ENCODE peak calls at places on chromosome 19, in four cellular contexts. H is astrocyte of the spinal cord, D is lower leg skin, A is OCI-LY7. K is an unnamed sample.

GRCh38 chr19:6402058-6402457 is 9.1 kb upstream of the GTF2F1 start:
- DNase-seq in A (no peak), D (no peak), H (no peak), K (no peak)

GRCh38 chr19:39247701-39248664 is 673 bp downstream of the IFNL4 start:
- DNase-seq in H (no peak), A (no peak), D (no peak), K (no peak)

GRCh38 chr19:48510421-48511268 is 990 bp downstream of the LMTK3 start:
- DNase-seq in A (peak), H (peak), D (peak), K (no peak)

GRCh38 chr19:36420961-36421748 is 2.7 kb upstream of the ZFP82 start:
- DNase-seq in D (no peak), A (no peak), H (peak), K (no peak)

GRCh38 chr19:34732548-34733255 is 1.3 kb upstream of the ZNF181 start:
- DNase-seq in H (no peak), D (no peak), A (peak), K (no peak)

GRCh38 chr19:34733266-34733825 is 697 bp upstream of the ZNF181 start:
- DNase-seq in D (peak), A (peak), H (no peak), K (no peak)

GRCh38 chr19:35362261-35363000 is 4.2 kb downstream of the FFAR3 start:
- DNase-seq in H (no peak), D (peak), A (no peak), K (no peak)

GRCh38 chr19:18519962-18520847 is 1.7 kb downstream of the ELL start:
- DNase-seq in A (peak), H (peak), D (peak), K (peak)

GRCh38 chr19:57171551-57172081 is 4.3 kb upstream of the DUXA start:
- DNase-seq in A (no peak), D (no peak), H (peak), K (no peak)

GRCh38 chr19:9848060-9848459 is 12.9 kb downstream of the PIN1 start:
- DNase-seq in D (no peak), A (peak), H (no peak), K (no peak)

GRCh38 chr19:55391702-55392615 is 6.2 kb downstream of the RPL28 start:
- DNase-seq in D (no peak), H (no peak), A (no peak), K (no peak)

GRCh38 chr19:46637224-46637623 is 1.2 kb upstream of the GNG8 start:
- DNase-seq in D (no peak), A (no peak), H (no peak), K (no peak)

GRCh38 chr19:19746286-19747213 is 13.6 kb upstream of the ZNF14 start:
- DNase-seq in A (no peak), D (no peak), H (no peak), K (no peak)

GRCh38 chr19:5113101-5113557 is 144.2 kb downstream of the KDM4B start:
- DNase-seq in D (no peak), A (no peak), H (peak), K (no peak)

GRCh38 chr19:38274734-38275133 is 10.4 kb downstream of the SPINT2 start:
- DNase-seq in D (no peak), H (no peak), A (no peak), K (no peak)

GRCh38 chr19:719636-720377 is 11.1 kb downstream of the PALM start:
- DNase-seq in D (no peak), H (no peak), A (no peak), K (no peak)

GRCh38 chr19:50823389-50824042 is at the start of gene KLK1:
- DNase-seq in H (no peak), A (no peak), D (peak), K (no peak)

GRCh38 chr19:18717601-18718000 is 34.1 kb downstream of the CRTC1 start:
- DNase-seq in A (no peak), D (no peak), H (no peak), K (no peak)

GRCh38 chr19:6018786-6019185 is 40.8 kb upstream of the RANBP3 start:
- DNase-seq in A (peak), D (no peak), H (no peak), K (no peak)

GRCh38 chr19:2619076-2619475 is 83.4 kb downstream of the GNG7 start:
- DNase-seq in D (no peak), A (peak), H (no peak), K (no peak)

GRCh38 chr19:2615782-2616181 is 86.7 kb downstream of the GNG7 start:
- DNase-seq in A (no peak), D (no peak), H (no peak), K (no peak)

GRCh38 chr19:2617393-2618165 is 84.9 kb downstream of the GNG7 start:
- DNase-seq in H (no peak), A (no peak), D (no peak), K (no peak)

GRCh38 chr19:2616741-2617392 is 85.6 kb downstream of the GNG7 start:
- DNase-seq in D (no peak), A (peak), H (no peak), K (peak)

GRCh38 chr19:2618611-2619010 is 83.9 kb downstream of the GNG7 start:
- DNase-seq in D (peak), A (peak), H (peak), K (peak)
- TF ChIP-seq CTCF in D (no peak), A (no peak), H (no peak), K (no peak)

GRCh38 chr19:33176670-33177416 is 17.3 kb upstream of the LRP3 start:
- DNase-seq in H (peak), D (peak), A (peak), K (peak)
- TF ChIP-seq CTCF in H (no peak), D (no peak), A (no peak), K (no peak)

DNA sequence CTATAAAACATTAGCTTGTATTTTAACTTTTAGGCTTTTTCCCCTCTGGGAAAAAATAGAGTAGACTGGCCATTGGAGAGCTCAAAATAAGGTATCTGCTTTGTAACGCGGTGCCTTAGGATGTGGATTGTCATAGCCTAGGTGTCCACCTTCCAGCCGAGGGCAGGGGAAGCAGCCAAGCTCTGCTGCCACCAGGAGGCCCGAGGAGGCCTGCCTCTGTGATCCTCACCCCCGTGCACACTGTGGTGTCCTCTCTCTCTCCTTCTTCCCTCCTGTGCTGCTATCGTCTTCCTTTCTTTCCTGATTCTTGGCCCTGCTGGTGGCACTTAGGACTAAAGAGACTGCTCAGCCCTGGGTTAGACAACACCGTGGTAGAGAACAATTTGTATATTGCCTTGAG is 11.3 kb downstream of the HNRNPM start:
- DNase-seq in D (no peak), H (no peak), A (no peak), K (no peak)
- TF ChIP-seq CTCF in D (no peak), H (peak), A (peak), K (no peak)

GRCh38 chr19:27745978-27746542 is 1466.9 kb downstream of the UQCRFS1 start:
- DNase-seq in H (no peak), D (peak), A (no peak), K (no peak)

GRCh38 chr19:27744926-27745844 is 1467.8 kb downstream of the UQCRFS1 start:
- DNase-seq in A (no peak), D (peak), H (peak), K (no peak)

GRCh38 chr19:27750697-27751391 is 1462.1 kb downstream of the UQCRFS1 start:
- DNase-seq in H (no peak), A (no peak), D (peak), K (peak)

GRCh38 chr19:27748551-27749152 is 1464.3 kb downstream of the UQCRFS1 start:
- DNase-seq in D (peak), H (no peak), A (no peak), K (no peak)

GRCh38 chr19:27746691-27747380 is 1466.1 kb downstream of the UQCRFS1 start:
- DNase-seq in A (no peak), H (no peak), D (peak), K (no peak)
- TF ChIP-seq CTCF in A (peak), H (no peak), D (no peak), K (no peak)

GRCh38 chr19:30144242-30144758 is 202.3 kb downstream of the URI1 start:
- DNase-seq in A (no peak), D (no peak), H (no peak), K (peak)

GRCh38 chr19:30145467-30145866 is 203.4 kb downstream of the URI1 start:
- DNase-seq in H (no peak), D (no peak), A (no peak), K (no peak)

GRCh38 chr19:30144794-30145193 is 202.8 kb downstream of the URI1 start:
- DNase-seq in D (no peak), A (no peak), H (no peak), K (peak)

GRCh38 chr19:30148039-30148438 is 206.0 kb downstream of the URI1 start:
- DNase-seq in A (no peak), D (no peak), H (no peak), K (no peak)

GRCh38 chr19:30146346-30146745 is 204.3 kb downstream of the URI1 start:
- DNase-seq in A (no peak), H (no peak), D (no peak), K (no peak)
- TF ChIP-seq CTCF in A (no peak), H (no peak), D (no peak), K (no peak)

GRCh38 chr19:44687898-44688297 is 11.1 kb upstream of the CEACAM16 start:
- DNase-seq in A (no peak), D (no peak), H (no peak), K (no peak)

GRCh38 chr19:44690131-44690440 is 8.9 kb upstream of the CEACAM16 start:
- DNase-seq in A (no peak), D (no peak), H (no peak), K (no peak)

GRCh38 chr19:44689290-44690130 is 9.4 kb upstream of the CEACAM16 start:
- DNase-seq in H (peak), A (peak), D (peak), K (no peak)

GRCh38 chr19:44694184-44694579 is 4.8 kb upstream of the CEACAM16 start:
- DNase-seq in D (no peak), A (no peak), H (no peak), K (no peak)

GRCh38 chr19:44692379-44692721 is 6.6 kb upstream of the CEACAM16 start:
- DNase-seq in D (no peak), A (no peak), H (no peak), K (no peak)
- TF ChIP-seq CTCF in D (no peak), A (no peak), H (no peak), K (no peak)

GRCh38 chr19:7458675-7459074 is 30.2 kb downstream of the PEX11G start:
- DNase-seq in H (no peak), D (no peak), A (no peak), K (no peak)

GRCh38 chr19:7463575-7463974 is 25.3 kb downstream of the PEX11G start:
- DNase-seq in A (no peak), H (no peak), D (no peak), K (no peak)

GRCh38 chr19:7459773-7460172 is 29.1 kb downstream of the PEX11G start:
- DNase-seq in A (no peak), D (no peak), H (no peak), K (no peak)

GRCh38 chr19:7460562-7460966 is 28.3 kb downstream of the PEX11G start:
- DNase-seq in A (no peak), D (no peak), H (peak), K (no peak)

GRCh38 chr19:7461841-7462629 is 26.8 kb downstream of the PEX11G start:
- DNase-seq in H (no peak), D (no peak), A (no peak), K (no peak)
- TF ChIP-seq CTCF in H (no peak), D (no peak), A (no peak), K (no peak)

DNA sequence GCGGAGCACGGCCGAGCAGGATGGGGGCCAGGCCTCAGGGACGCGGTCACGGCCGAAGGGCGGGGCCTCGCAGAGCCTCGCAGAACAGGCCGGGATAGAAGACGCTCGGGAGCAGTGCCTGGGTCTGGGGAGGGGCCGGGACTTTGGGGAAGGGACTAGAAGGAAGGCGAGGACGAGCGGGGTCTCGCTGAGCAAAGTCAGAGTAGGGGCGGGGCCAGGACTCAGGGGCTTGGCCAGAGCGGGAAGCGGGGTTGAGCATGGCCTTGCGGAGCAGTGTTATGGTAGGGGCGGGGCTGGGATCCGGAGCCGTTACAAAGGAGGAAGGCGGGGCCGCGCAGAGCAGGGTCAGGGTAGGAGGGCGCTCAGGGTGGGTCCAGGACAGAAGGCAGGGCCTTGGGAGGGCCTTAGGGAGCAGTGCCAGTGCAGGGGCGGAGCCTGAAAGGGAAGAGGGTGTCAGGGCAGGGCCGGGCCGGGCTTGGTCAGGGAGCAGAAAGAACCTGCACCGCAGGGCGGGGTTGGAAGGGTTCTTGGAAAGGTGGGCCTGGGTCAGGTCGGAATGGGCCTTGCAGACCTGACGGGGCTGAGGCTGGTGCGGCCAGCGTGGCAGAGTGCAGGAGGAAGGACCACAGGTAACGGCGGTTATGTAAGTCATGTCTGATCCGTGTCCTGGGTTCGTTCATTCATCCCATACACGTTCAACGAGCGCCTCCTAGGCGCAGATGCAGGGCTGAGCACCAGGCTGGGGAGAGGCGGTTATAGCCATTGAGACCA is 535 bp upstream of the ATP8B3 start:
- DNase-seq in A (peak), D (peak), H (peak), K (peak)
- TF ChIP-seq CTCF in A (peak), D (no peak), H (peak), K (peak)

K was measured in CD14-positive monocyte.